ENCODE peak calls at places on chromosomes 11 and 22, in five cellular contexts. P, Z, A, Q and H are unnamed samples.

GRCh38 chr11:130849215-130849568 is 67.1 kb downstream of the SNX19 start:
- DNase-seq in P (no peak), Z (no peak), A (no peak), Q (no peak), H (no peak)

GRCh38 chr11:100932474-100933100 is 197.0 kb downstream of the PGR start:
- DNase-seq in P (peak), Z (no peak), Q (peak), A (peak), H (peak)

GRCh38 chr22:43181321-43182076 is 5.4 kb downstream of the TTLL12 start:
- DNase-seq in Q (no peak), Z (no peak), A (no peak), P (no peak), H (no peak)

GRCh38 chr11:62726156-62727006 is 876 bp downstream of the HNRNPUL2 start:
- DNase-seq in Z (no peak), P (no peak), A (no peak), Q (peak), H (no peak)

GRCh38 chr11:9956483-9956882 is 292.6 kb downstream of the SWAP70 start:
- DNase-seq in Z (no peak), P (no peak), A (no peak), Q (peak), H (no peak)

GRCh38 chr11:23359297-23359696 is 499.0 kb upstream of the CCDC179 start:
- DNase-seq in P (no peak), A (no peak), Z (no peak), Q (no peak), H (no peak)

GRCh38 chr22:46563381-46564083 is 26.1 kb upstream of the CELSR1 start:
- DNase-seq in P (peak), A (peak), Z (no peak), Q (peak), H (peak)

GRCh38 chr22:41361716-41362310 is 19.9 kb upstream of the TEF start:
- DNase-seq in A (no peak), Q (no peak), Z (no peak), P (no peak), H (no peak)

GRCh38 chr11:11407065-11407737 is 54.2 kb upstream of the CSNK2A3 start:
- DNase-seq in A (peak), Q (no peak), Z (no peak), P (no peak), H (peak)

GRCh38 chr22:27576815-27577564 is 224.6 kb downstream of the MN1 start:
- DNase-seq in Z (no peak), Q (no peak), A (no peak), P (no peak), H (no peak)

GRCh38 chr11:119107538-119108150 is 500 bp downstream of the C2CD2L start:
- DNase-seq in Q (no peak), Z (no peak), A (no peak), P (no peak), H (peak)

GRCh38 chr11:69878144-69878883 is 59.1 kb upstream of the FGF3 start:
- DNase-seq in P (no peak), A (peak), Z (no peak), Q (no peak), H (no peak)

GRCh38 chr22:38295863-38296262 is 21.4 kb downstream of the CSNK1E start:
- DNase-seq in Q (no peak), P (no peak), A (no peak), Z (no peak), H (no peak)

GRCh38 chr22:43821606-43822425 is 9.7 kb upstream of the EFCAB6 start:
- DNase-seq in Q (no peak), Z (no peak), P (no peak), A (no peak), H (no peak)

GRCh38 chr11:111378773-111379499 is at the start of gene POU2AF1:
- DNase-seq in A (no peak), P (no peak), Z (no peak), Q (no peak), H (no peak)

GRCh38 chr22:32623943-32624342 is 149.3 kb downstream of the FBXO7 start:
- DNase-seq in Q (no peak), Z (no peak), P (no peak), A (no peak), H (no peak)

GRCh38 chr11:6618117-6619020 is 853 bp downstream of the TPP1 start:
- DNase-seq in Q (peak), Z (no peak), A (no peak), P (no peak), H (no peak)

GRCh38 chr11:122441702-122442092 is 213.8 kb upstream of the UBASH3B start:
- DNase-seq in P (no peak), Q (no peak), Z (no peak), A (no peak), H (no peak)

GRCh38 chr11:122435540-122436187 is 219.9 kb upstream of the UBASH3B start:
- DNase-seq in Q (no peak), Z (no peak), P (no peak), A (no peak), H (no peak)

GRCh38 chr11:122436188-122436555 is 219.3 kb upstream of the UBASH3B start:
- DNase-seq in A (no peak), Q (no peak), Z (no peak), P (no peak), H (no peak)

GRCh38 chr11:122439911-122440782 is 215.4 kb upstream of the UBASH3B start:
- DNase-seq in P (no peak), Q (no peak), A (peak), Z (no peak), H (no peak)

DNA sequence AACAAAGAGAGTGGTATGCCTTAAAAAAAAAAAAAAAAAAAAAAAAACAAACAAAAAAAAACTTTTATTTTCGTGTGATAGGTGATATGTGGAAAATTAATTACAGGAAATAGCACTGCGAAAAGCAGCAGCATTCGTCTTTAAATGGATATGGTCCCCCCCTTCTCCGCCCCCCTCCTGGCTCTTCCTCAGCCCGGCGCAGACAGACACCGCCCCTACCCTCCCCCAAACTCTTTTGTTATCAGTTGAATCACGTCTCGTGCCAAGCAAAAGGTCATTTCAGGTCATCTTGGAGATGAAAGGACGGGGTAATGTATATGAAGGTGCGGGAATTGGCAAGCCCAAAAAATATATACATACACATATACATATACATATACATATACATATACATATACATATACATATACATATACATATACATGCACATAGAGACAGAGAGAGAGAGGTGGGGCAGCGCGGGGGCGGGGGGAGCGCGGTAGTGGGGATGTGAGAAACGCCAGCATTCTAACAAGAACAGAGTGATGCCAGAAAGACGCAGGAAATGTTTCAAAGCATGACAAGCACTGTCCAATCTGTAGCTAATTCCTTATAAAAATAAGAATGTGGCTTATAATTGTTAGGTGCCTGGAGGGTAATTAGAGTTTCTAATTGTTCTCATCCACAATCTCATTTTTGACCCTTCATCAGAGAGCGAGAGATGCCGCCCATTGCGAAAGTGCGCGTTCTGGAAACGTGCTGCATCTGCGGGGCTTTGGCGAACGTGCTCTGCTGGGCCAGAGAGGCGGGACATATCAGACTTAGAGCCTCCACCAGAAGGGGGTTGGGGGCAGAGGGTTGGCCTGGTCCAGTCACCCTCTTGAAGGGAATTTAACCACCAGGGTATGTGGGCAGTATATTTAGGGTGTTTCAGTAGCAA is 214.5 kb upstream of the UBASH3B start:
- DNase-seq in P (no peak), A (peak), Z (no peak), Q (no peak), H (no peak)
- TF ChIP-seq JUND in P (no peak), A (no peak), Z (no peak), Q (no peak), H (no peak)

DNA sequence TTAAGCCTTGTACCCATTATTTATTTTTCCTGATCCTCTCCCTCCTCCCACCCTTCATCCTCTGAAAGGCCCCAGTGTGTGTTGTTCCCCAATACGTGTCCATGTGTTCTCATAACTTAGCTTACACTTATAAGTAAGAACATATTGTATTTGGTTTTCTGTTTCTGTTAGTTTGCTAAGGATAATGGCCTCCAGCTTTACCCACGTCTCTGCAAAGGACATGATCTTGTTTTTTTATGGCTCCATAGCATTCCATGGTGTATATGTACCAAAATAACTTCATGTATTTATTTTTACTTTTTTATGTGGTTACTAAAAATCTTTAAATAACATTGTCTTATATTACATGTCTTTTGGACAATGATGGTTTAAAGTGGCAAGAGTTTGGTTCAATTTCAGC is 15.3 kb downstream of the PDGFD start:
- DNase-seq in P (no peak), Z (no peak), A (no peak), Q (no peak), H (no peak)
- TF ChIP-seq JUND in P (no peak), Z (no peak), A (no peak), Q (no peak), H (no peak)

GRCh38 chr11:44606472-44606871 is 41.0 kb downstream of the CD82 start:
- DNase-seq in Q (no peak), A (no peak), Z (no peak), P (no peak), H (no peak)
- TF ChIP-seq JUND in Q (no peak), A (no peak), Z (no peak), P (no peak), H (no peak)

GRCh38 chr11:113314065-113314388 is 356 bp upstream of the TTC12 start:
- DNase-seq in P (no peak), Q (no peak), Z (no peak), A (no peak), H (no peak)

GRCh38 chr11:113316251-113316650 is 1.9 kb downstream of the TTC12 start:
- DNase-seq in P (no peak), Z (no peak), Q (no peak), A (no peak), H (no peak)

GRCh38 chr11:113311536-113311935 is 2.8 kb upstream of the TTC12 start:
- DNase-seq in A (no peak), Z (no peak), Q (no peak), P (no peak), H (no peak)

GRCh38 chr11:113314389-113315301 is at the start of gene TTC12:
- DNase-seq in Q (peak), P (peak), A (peak), Z (peak), H (peak)

DNA sequence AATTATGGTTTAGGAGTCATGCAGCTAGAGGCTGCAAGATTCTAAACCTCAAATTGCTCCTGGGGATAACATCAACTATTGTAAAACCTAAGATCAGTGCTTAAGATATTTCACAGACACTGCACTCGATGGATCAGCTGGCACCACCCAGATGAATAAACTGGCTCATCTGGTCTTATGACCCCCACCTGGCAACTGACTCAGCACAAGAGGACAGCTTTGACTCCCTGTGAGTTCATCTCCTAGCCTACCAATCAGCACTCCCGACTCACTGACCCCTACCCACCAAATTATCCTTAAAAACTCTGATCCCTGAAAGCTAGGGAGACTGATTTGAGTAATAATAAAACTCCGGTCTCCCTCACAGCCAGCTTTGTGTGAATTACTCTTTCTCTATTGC is 782 bp upstream of the TTC12 start:
- DNase-seq in P (no peak), Z (no peak), Q (no peak), A (no peak), H (no peak)
- TF ChIP-seq JUND in P (no peak), Z (no peak), Q (no peak), A (no peak), H (no peak)

GRCh38 chr22:23179381-23180294 is 671 bp upstream of the BCR start:
- DNase-seq in P (no peak), Q (peak), Z (no peak), A (no peak), H (no peak)
- TF ChIP-seq JUND in P (no peak), Q (no peak), Z (no peak), A (no peak), H (no peak)

DNA sequence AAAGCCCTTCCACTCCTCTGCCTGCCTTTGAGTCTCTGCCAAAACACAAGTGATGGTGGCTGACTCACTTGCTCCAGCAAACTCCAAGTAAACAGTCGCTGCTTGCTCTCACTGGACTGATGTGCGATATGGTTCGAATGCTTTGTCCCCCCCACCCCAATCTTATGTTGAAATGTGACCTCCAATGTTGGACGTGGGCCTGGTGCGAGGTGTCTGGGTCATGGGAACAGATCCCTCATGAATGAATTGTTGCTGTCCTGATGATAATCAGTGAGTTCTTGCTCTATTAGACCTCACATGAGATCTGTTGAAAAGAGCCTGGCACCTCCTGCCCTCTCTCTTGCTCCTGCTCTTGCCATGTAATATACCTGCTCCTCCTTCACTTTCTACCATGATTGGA is 747.9 kb downstream of the OPCML start:
- DNase-seq in P (no peak), Q (no peak), A (no peak), Z (no peak), H (no peak)
- TF ChIP-seq JUND in P (no peak), Q (no peak), A (no peak), Z (no peak), H (no peak)